ENCODE peak calls at places on chromosomes 5 and 9, in four cellular contexts. One of them, this sample, is unnamed.

GRCh38 chr5:61332369-61332745 is 299 bp downstream of the ZSWIM6 start:
- DNase-seq in GM03348: peak; percentile 27
- DNase-seq in NCI-H1694 treated with DMSO at 0.1 percent for 48 hours: peak; percentile 4
- DNase-seq in kidney tubule cell: no peak
- DNase-seq in this sample: peak; percentile 25

GRCh38 chr9:94805585-94805984 is 79.1 kb downstream of the AOPEP start:
- DNase-seq in kidney tubule cell: peak; percentile 72
- DNase-seq in NCI-H1694 treated with DMSO at 0.1 percent for 48 hours: no peak
- DNase-seq in GM03348: peak; percentile 87
- DNase-seq in this sample: no peak

GRCh38 chr5:107476783-107477182 is 194.0 kb downstream of the EFNA5 start:
- DNase-seq in kidney tubule cell: peak; percentile 71
- DNase-seq in GM03348: no peak
- DNase-seq in NCI-H1694 treated with DMSO at 0.1 percent for 48 hours: no peak
- DNase-seq in this sample: no peak

GRCh38 chr9:78288214-78288892 is 8.6 kb upstream of the PSAT1 start:
- DNase-seq in NCI-H1694 treated with DMSO at 0.1 percent for 48 hours: peak; percentile 41
- DNase-seq in kidney tubule cell: no peak
- DNase-seq in GM03348: no peak
- DNase-seq in this sample: no peak

GRCh38 chr5:96083361-96083881 is 121.8 kb upstream of the ELL2 start:
- DNase-seq in GM03348: no peak
- DNase-seq in kidney tubule cell: no peak
- DNase-seq in NCI-H1694 treated with DMSO at 0.1 percent for 48 hours: no peak
- DNase-seq in this sample: no peak

GRCh38 chr9:35757527-35758275 is 3.6 kb upstream of the MSMP start:
- DNase-seq in GM03348: peak; percentile 22
- DNase-seq in NCI-H1694 treated with DMSO at 0.1 percent for 48 hours: no peak
- DNase-seq in kidney tubule cell: peak; percentile 76
- DNase-seq in this sample: peak; percentile 79

GRCh38 chr9:109799792-109800191 is 19.8 kb downstream of the PALM2AKAP2 start:
- DNase-seq in NCI-H1694 treated with DMSO at 0.1 percent for 48 hours: no peak
- DNase-seq in kidney tubule cell: peak; percentile 19
- DNase-seq in GM03348: peak; percentile 65
- DNase-seq in this sample: no peak

GRCh38 chr9:93649610-93650261 is 73.4 kb downstream of the PHF2 start:
- DNase-seq in NCI-H1694 treated with DMSO at 0.1 percent for 48 hours: no peak
- DNase-seq in GM03348: no peak
- DNase-seq in kidney tubule cell: peak; percentile 1
- DNase-seq in this sample: no peak

GRCh38 chr9:8071445-8071798 is 271.8 kb upstream of the DMAC1 start:
- DNase-seq in GM03348: no peak
- DNase-seq in kidney tubule cell: no peak
- DNase-seq in NCI-H1694 treated with DMSO at 0.1 percent for 48 hours: no peak
- DNase-seq in this sample: no peak

GRCh38 chr5:134004626-134005414 is at the start of gene VDAC1:
- DNase-seq in GM03348: peak; percentile 98
- DNase-seq in NCI-H1694 treated with DMSO at 0.1 percent for 48 hours: peak; percentile 39
- DNase-seq in kidney tubule cell: peak; percentile 89
- DNase-seq in this sample: peak; percentile 79

GRCh38 chr5:170747851-170748250 is 35.7 kb upstream of the GABRP start:
- DNase-seq in NCI-H1694 treated with DMSO at 0.1 percent for 48 hours: no peak
- DNase-seq in kidney tubule cell: no peak
- DNase-seq in GM03348: no peak
- DNase-seq in this sample: no peak

GRCh38 chr9:82271099-82271498 is 282.5 kb downstream of the SPATA31D1 start:
- DNase-seq in kidney tubule cell: no peak
- DNase-seq in GM03348: peak; percentile 53
- DNase-seq in NCI-H1694 treated with DMSO at 0.1 percent for 48 hours: no peak
- DNase-seq in this sample: no peak